ENCODE peak calls at places on chromosomes 6 and 20, in nine cellular contexts. D is heart left ventricle, W is left ventricle myocardium inferior, Q is thyroid gland, A is skeletal muscle cell, S is AG04449, T is lower lobe of right lung, O is ovary, H is A549. F is an unnamed sample.
A peak's percentile ranks its signal among the peaks of the same experiment; 100 is the strongest.

GRCh38 chr6:113318553-113318952 is 538.6 kb upstream of the MARCKS start:
- DNase-seq in D (no peak), A (no peak), Q (no peak), H (no peak), O (no peak), W (no peak), T (no peak), S (no peak), F (no peak)

GRCh38 chr20:11847827-11848226 is 69.9 kb upstream of the BTBD3 start:
- DNase-seq in W (no peak), O (no peak), A (no peak), H (no peak), S (no peak), Q (no peak), D (no peak), T (no peak), F (no peak)

GRCh38 chr20:34058831-34059230 is 53.2 kb downstream of the EIF2S2 start:
- DNase-seq in A (no peak), T (no peak), S (no peak), D (no peak), Q (no peak), H (no peak), W (no peak), O (no peak), F (no peak)

GRCh38 chr6:39063520-39063919 is 14.9 kb downstream of the GLP1R start:
- DNase-seq in Q (no peak), D (no peak), A (no peak), H (no peak), T (no peak), S (no peak), W (no peak), O (no peak), F (no peak)

GRCh38 chr6:9085054-9085746 is 649.9 kb upstream of the SLC35B3 start:
- DNase-seq in Q (no peak), D (no peak), W (no peak), H (no peak), O (no peak), T (no peak), A (no peak), S (no peak), F (no peak)

GRCh38 chr6:50707652-50708325 is 5.5 kb upstream of the TFAP2D start:
- DNase-seq in A (no peak), T (no peak), Q (no peak), H (no peak), S (no peak), W (no peak), O (no peak), D (no peak), F (no peak)

GRCh38 chr20:33306228-33306627 is 23.2 kb downstream of the BPIFB1 start:
- DNase-seq in T (no peak), D (no peak), S (no peak), W (no peak), O (no peak), H (no peak), Q (no peak), A (no peak), F (no peak)

GRCh38 chr6:105676837-105677236 is 274.0 kb upstream of the PREP start:
- DNase-seq in O (no peak), A (no peak), T (no peak), Q (no peak), H (no peak), S (no peak), W (no peak), D (no peak), F (no peak)

GRCh38 chr20:41533537-41534136 is 84.5 kb downstream of the CHD6 start:
- DNase-seq in W (no peak), Q (no peak), D (no peak), H (no peak), T (no peak), A (no peak), O (no peak), S (no peak), F (peak; percentile 15)

GRCh38 chr20:32190608-32191415 is 16.7 kb downstream of the PLAGL2 start:
- DNase-seq in T (no peak), D (no peak), W (no peak), A (no peak), Q (no peak), S (no peak), H (no peak), O (no peak), F (no peak)

GRCh38 chr6:149586149-149586548 is 20.0 kb downstream of the GINM1 start:
- DNase-seq in W (no peak), A (no peak), O (no peak), S (no peak), D (no peak), H (no peak), Q (no peak), T (no peak), F (no peak)

GRCh38 chr6:149580880-149581279 is 14.7 kb downstream of the GINM1 start:
- DNase-seq in H (no peak), O (no peak), W (no peak), D (no peak), A (no peak), S (no peak), T (no peak), Q (no peak), F (no peak)

DNA sequence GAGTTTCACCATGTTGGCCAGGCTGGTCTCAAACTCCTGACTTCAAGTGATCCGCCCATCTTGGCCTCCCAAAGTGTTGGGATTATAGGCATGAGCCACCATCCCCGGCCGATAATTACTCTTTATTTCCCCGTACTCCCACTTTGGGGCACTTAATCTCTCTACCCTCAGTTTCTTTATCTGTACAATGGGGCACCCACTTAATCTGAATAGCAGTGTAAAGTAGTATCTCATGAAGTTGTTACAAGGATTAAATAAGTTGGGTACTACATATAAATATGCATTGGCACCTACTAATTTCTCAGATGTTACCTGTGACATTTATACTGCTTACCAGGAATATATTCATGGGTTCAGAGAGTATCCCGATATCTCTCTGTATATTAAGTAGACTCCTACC is 15.2 kb downstream of the GINM1 start:
- DNase-seq in A (no peak), T (no peak), O (no peak), Q (no peak), W (no peak), S (no peak), H (no peak), D (no peak), F (no peak)
- H3K4me3 ChIP-seq in A (no peak overlapping the region), T (no peak overlapping the region), O (no peak overlapping the region), Q (no peak overlapping the region), W (no peak overlapping the region), S (no peak overlapping the region), H (no peak overlapping the region), D (no peak overlapping the region), F (no peak overlapping the region)

GRCh38 chr20:37598101-37598530 is 70.4 kb upstream of the BLCAP start:
- DNase-seq in T (no peak), O (no peak), W (no peak), H (no peak), D (no peak), S (no peak), A (no peak), Q (no peak), F (no peak)
- H3K4me3 ChIP-seq in T (no peak overlapping the region), O (no peak overlapping the region), W (no peak overlapping the region), H (no peak overlapping the region), D (no peak overlapping the region), S (no peak overlapping the region), A (no peak overlapping the region), Q (no peak overlapping the region), F (no peak overlapping the region)

GRCh38 chr6:30981942-30982772 is 1.4 kb upstream of the MUC21 start:
- DNase-seq in D (no peak), S (peak; percentile 23), W (no peak), T (no peak), H (no peak), O (peak; percentile 38), A (peak; percentile 49), Q (peak; percentile 73), F (peak; percentile 24)
- H3K4me3 ChIP-seq in D (no peak overlapping the region), S (peak overlapping the region; percentile 49), W (peak overlapping the region; percentile 44), T (peak overlapping the region; percentile 33), H (no peak overlapping the region), O (no peak overlapping the region), A (peak overlapping the region; percentile 11), Q (no peak overlapping the region), F (no peak overlapping the region)

DNA sequence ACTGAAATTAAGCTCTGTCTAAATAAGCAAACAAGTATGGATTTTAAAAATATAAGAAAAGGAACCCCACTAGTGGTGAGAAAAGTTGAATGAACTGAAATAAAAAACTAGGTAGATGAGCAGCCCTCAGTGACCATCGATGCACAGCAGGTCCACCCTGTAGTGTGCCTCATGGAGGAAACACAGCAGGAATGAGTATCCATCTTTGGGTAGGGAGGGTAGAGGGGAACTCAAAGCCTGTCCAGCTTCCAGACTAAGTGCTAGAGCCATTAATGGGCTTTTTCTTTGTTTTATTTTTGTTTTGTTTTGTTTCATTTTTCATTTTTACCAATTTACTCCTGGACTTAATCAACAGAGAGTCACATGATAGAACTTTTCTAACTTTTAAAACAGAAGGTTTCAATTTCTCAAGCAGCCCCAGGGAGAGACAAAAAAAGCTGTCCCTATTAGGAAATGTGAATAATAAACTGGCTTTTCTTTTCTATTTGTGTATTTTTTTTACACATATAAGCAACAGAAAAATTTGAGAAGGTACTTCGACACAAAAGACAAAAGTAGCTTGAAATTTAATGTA is 700.6 kb downstream of the HACE1 start:
- DNase-seq in Q (no peak), A (no peak), W (no peak), H (no peak), O (no peak), T (no peak), D (no peak), S (no peak), F (no peak)
- H3K4me3 ChIP-seq in Q (no peak overlapping the region), A (no peak overlapping the region), W (no peak overlapping the region), H (no peak overlapping the region), O (no peak overlapping the region), T (no peak overlapping the region), D (no peak overlapping the region), S (no peak overlapping the region), F (no peak overlapping the region)